ENCODE peak calls at places on chromosomes 3 and 15, in four cellular contexts. N, U, W and Q are unnamed samples.

GRCh38 chr15:33071451-33071850 is 123.1 kb downstream of the FMN1 start:
- DNase-seq in N (no peak), W (no peak), U (no peak), Q (no peak)

GRCh38 chr15:89187911-89188514 is 33.4 kb downstream of the RLBP1 start:
- DNase-seq in W (no peak), U (no peak), N (no peak), Q (no peak)

GRCh38 chr15:62853114-62853832 is 189.3 kb upstream of the TPM1 start:
- DNase-seq in U (no peak), W (peak; percentile 57), N (peak; percentile 73), Q (peak; percentile 85)

GRCh38 chr3:94234177-94234788 is 171.4 kb downstream of the NSUN3 start:
- DNase-seq in W (no peak), U (no peak), N (no peak), Q (no peak)

GRCh38 chr3:12897537-12898289 is 56.3 kb upstream of the RPL32 start:
- DNase-seq in U (peak; percentile 25), N (no peak), W (no peak), Q (no peak)

GRCh38 chr15:80105193-80105984 is 45.9 kb downstream of the ZFAND6 start:
- DNase-seq in N (no peak), W (no peak), U (no peak), Q (no peak)

GRCh38 chr3:53750253-53751210 is 95.7 kb downstream of the CHDH start:
- DNase-seq in W (no peak), N (no peak), U (peak; percentile 65), Q (no peak)

GRCh38 chr3:37170097-37170496 is 4.3 kb downstream of the LRRFIP2 start:
- DNase-seq in U (no peak), N (no peak), W (no peak), Q (no peak)

GRCh38 chr3:6449099-6449498 is 411.8 kb upstream of the GRM7 start:
- DNase-seq in N (no peak), U (no peak), W (no peak), Q (no peak)

GRCh38 chr15:77013786-77014136 is 18.8 kb downstream of the PSTPIP1 start:
- DNase-seq in W (no peak), N (no peak), U (no peak), Q (no peak)

GRCh38 chr3:196145420-196146262 is 63.8 kb upstream of the TFRC start:
- DNase-seq in U (no peak), N (no peak), W (no peak), Q (no peak)

GRCh38 chr15:81225161-81225671 is 28.5 kb downstream of the IL16 start:
- DNase-seq in W (peak; percentile 88), U (peak; percentile 80), N (no peak), Q (peak; percentile 56)

GRCh38 chr15:51401872-51402517 is 60.5 kb downstream of the GLDN start:
- DNase-seq in W (no peak), N (no peak), U (peak; percentile 51), Q (peak; percentile 11)

GRCh38 chr3:5192568-5193319 is 5.2 kb downstream of the EDEM1 start:
- DNase-seq in N (no peak), U (no peak), W (no peak), Q (no peak)
- H3K4me3 ChIP-seq in N (no peak overlapping the region), U (no peak overlapping the region), W (no peak overlapping the region), Q (no peak overlapping the region)

DNA sequence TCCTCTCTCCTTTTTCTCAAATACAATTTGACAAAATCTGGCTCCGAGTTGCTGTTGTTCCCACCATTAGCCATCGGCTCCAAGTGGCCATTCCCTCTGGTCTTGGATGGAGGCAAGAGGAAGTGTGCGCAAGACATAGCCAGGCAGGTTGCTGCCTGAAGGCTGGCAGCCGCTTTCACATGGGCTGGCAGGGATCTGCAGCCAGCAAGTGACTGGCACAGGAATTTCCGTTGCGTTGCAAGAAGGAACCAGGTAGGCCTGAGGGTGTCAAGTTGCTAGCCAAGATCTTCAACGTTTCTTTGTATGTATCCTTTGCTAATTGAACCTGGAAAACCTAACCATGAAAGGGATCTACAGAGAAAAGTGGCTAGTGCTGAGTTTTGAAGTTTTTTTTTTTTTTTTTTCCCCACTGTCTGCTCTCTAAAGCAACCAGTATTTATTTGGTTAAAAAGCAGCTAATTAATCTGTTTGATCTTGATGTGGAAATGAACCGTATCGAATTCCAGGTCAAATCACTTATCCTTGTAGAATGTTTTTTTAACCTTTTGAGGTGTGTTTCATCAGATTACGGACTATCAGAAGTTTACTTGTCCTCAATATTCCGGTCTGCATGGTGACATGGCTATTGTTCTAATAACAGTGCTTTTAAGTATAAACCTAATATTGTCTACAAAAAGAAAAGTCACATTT is 117.1 kb downstream of the FNDC3B start:
- DNase-seq in U (peak; percentile 50), W (no peak), N (peak; percentile 95), Q (no peak)
- TF ChIP-seq POLR2A in U (no peak), W (no peak), N (no peak), Q (no peak)

GRCh38 chr3:48425281-48425812 is 4.5 kb downstream of the PLXNB1 start:
- DNase-seq in N (no peak), W (peak; percentile 77), U (peak; percentile 77), Q (no peak)
- TF ChIP-seq CTCF in N (no peak), W (no peak), U (no peak), Q (no peak)

GRCh38 chr15:95684693-95685115 is 645.8 kb upstream of the NR2F2 start:
- DNase-seq in W (no peak), U (no peak), N (no peak), Q (no peak)

GRCh38 chr15:95680693-95681092 is 649.8 kb upstream of the NR2F2 start:
- DNase-seq in W (no peak), U (no peak), N (no peak), Q (no peak)

GRCh38 chr15:95679847-95680582 is 650.5 kb upstream of the NR2F2 start:
- DNase-seq in N (no peak), W (no peak), U (no peak), Q (no peak)

GRCh38 chr15:95684126-95684525 is 646.4 kb upstream of the NR2F2 start:
- DNase-seq in N (no peak), U (no peak), W (no peak), Q (no peak)

GRCh38 chr15:95682129-95682528 is 648.4 kb upstream of the NR2F2 start:
- DNase-seq in W (no peak), N (no peak), U (no peak), Q (no peak)
- H3K4me3 ChIP-seq in W (no peak overlapping the region), N (no peak overlapping the region), U (no peak overlapping the region), Q (no peak overlapping the region)

DNA sequence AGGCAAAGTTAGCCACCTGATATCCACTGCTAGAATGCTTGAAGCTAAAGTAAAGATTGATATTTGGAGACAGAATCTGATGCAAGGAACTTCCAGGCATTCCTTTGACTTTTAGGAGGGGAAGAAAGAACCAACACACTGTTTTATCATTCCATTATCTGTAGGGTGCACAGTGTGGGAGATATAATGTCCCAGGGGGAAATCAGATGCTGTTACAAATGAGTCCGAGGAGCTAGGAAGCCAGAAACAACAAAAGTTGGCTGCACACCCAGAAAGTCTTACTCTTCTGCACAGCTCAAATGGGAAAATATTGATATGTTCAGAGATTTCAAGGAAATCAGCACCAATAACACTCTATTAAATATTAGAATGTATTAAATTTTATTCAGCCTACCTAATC is 113.6 kb upstream of the ROBO1 start:
- DNase-seq in W (no peak), U (no peak), N (no peak), Q (no peak)
- TF ChIP-seq POLR2A in W (no peak), U (no peak), N (no peak), Q (no peak)

GRCh38 chr15:66622677-66623076 is 56.9 kb upstream of the LCTL start:
- DNase-seq in U (no peak), N (no peak), W (no peak), Q (no peak)

GRCh38 chr15:66621491-66622467 is 56.0 kb upstream of the LCTL start:
- DNase-seq in U (no peak), N (no peak), W (no peak), Q (no peak)

GRCh38 chr15:66620744-66621344 is 55.0 kb upstream of the LCTL start:
- DNase-seq in N (no peak), W (no peak), U (no peak), Q (no peak)

GRCh38 chr15:66617137-66618090 is 51.6 kb upstream of the LCTL start:
- DNase-seq in N (peak; percentile 46), U (peak; percentile 79), W (peak; percentile 89), Q (peak; percentile 43)

DNA sequence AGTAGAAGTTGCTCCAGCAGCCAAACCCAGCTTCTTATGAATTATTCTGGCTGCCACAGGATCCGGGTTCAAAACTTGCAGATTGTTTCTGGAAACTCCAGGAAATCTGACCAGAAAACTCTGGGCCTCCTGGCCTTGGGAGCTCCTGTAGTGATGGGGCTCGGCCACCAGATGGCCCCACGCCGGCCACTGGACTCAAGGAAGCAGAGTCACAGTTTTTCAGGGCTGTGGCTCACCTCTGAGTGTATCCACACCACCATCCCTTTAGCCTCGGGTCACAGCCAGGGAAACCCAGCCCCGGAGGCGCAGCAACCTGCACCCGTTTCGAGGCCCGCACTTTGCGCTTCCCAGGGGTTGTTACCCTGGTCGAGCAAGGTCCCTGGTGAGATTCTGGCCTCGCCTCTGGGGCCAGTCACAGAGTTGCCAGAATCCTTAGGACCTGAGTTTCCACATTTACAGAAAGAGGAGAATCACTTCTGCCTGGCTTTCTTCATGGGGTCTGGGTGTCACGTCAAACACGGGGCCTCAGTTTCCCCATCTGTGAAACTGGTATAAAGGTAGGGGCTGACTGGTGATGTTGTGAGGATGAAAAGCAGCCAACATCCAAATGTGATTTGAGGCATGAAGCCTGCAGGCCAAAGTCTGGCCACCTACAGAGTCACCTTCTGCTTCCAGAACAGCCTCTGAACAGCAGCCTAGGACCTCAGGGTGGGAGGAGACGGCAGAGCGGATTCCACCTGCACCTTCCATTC is 53.5 kb upstream of the LCTL start:
- DNase-seq in W (peak; percentile 86), U (peak; percentile 78), N (peak; percentile 66), Q (peak; percentile 54)
- TF ChIP-seq CTCF in W (peak; percentile 88), U (peak; percentile 89), N (peak; percentile 86), Q (no peak)

DNA sequence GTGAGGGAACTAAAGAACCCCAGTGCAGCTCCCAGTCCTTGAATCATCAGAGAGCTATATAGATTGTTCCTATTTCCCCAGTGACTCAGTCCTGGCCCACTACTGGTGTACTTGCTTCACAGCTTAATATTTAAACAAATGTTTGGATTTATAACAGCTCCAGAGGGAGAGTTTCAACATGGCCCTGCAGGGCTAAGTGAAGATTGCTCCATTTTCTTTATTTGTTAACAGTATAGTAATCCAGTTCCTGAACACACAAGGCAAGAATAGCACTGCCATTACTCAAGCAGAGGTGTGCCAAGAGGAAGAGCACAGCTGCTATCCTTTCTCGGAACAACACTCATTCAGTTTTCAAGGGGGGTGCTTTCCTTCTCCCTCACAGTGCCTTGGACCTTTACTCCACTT is 6.5 kb downstream of the SQOR start:
- DNase-seq in N (peak; percentile 47), W (peak; percentile 89), U (no peak), Q (peak; percentile 85)
- H3K4me3 ChIP-seq in N (no peak overlapping the region), W (no peak overlapping the region), U (no peak overlapping the region), Q (no peak overlapping the region)

DNA sequence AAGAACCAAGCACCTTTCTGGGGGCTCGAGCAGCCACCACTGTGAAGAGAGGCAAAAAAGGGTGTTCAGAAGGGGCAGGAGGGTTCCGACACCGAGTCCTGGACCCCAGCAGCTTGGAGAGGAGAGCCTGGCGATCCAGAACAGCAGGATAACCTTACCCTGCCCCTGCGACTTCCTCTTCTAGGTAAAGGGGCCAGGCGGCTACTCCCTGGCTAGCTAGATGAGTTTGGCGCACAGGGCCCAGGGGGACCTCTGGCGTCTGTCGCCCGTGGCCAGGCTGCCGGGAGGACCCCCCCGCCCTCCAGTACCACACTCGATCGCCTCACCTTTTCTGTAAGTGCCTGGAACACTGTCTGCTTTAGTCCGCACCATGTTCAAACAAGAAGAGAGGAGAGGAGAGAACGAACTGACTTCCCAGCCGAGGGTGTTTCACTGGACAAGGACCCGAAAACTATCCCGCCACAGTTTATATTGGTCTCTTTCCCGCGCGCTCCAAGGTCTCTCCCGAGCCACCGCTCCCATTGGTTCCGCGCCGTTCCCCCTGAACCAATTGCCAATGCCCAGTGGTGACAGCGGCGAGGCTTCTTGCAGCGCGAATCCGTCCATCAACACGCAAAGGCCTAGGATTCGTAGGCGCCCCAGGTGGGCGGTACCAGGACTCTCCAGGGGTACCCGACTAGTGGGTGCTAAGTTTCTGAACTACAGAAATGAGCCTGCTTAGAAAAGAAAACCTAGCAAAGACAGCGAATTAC is at the start of gene PCLAF:
- DNase-seq in U (peak; percentile 97), W (peak; percentile 97), N (peak; percentile 92), Q (peak; percentile 99)
- TF ChIP-seq POLR2A in U (no peak), W (no peak), N (no peak), Q (no peak)